ENCODE peak calls at places on chromosomes 6 and 20, in six cellular contexts. S is neuronal stem cell, J is IMR-90, V is H1, Q is trophoblast cell, B is mesendoderm. P is an unnamed sample.

GRCh38 chr6:24540197-24540596 is 45.4 kb downstream of the ALDH5A1 start:
- DNase-seq in V (no peak), Q (no peak), S (no peak), J (no peak), B (no peak), P (no peak)

GRCh38 chr6:39215640-39216158 is 13.6 kb downstream of the KCNK5 start:
- DNase-seq in S (no peak), J (no peak), B (no peak), V (no peak), Q (no peak), P (no peak)

GRCh38 chr6:4670824-4671409 is 105.3 kb upstream of the CDYL start:
- DNase-seq in B (no peak), S (no peak), Q (no peak), V (no peak), J (peak; percentile 22), P (peak; percentile 28)

GRCh38 chr6:150327117-150327774 is 41.6 kb upstream of the IYD start:
- DNase-seq in V (no peak), Q (no peak), B (no peak), J (no peak), S (no peak), P (no peak)

GRCh38 chr6:11403035-11403601 is 134.4 kb upstream of the TMEM170B start:
- DNase-seq in V (no peak), J (no peak), S (no peak), B (no peak), Q (no peak), P (no peak)

GRCh38 chr6:131636880-131637792 is at the start of gene ENPP3:
- DNase-seq in J (peak; percentile 13), B (no peak), S (no peak), Q (no peak), V (no peak), P (no peak)

GRCh38 chr6:157596886-157597285 is 215.9 kb downstream of the ZDHHC14 start:
- DNase-seq in S (no peak), Q (no peak), J (peak; percentile 79), B (no peak), V (no peak), P (peak; percentile 64)

GRCh38 chr6:30615958-30616810 is 859 bp downstream of the PPP1R10 start:
- DNase-seq in Q (peak; percentile 33), J (no peak), S (peak; percentile 31), V (no peak), B (peak; percentile 81), P (peak; percentile 52)

GRCh38 chr20:48530957-48531356 is 296.8 kb downstream of the PREX1 start:
- DNase-seq in S (no peak), B (no peak), V (no peak), Q (no peak), J (no peak), P (no peak)

GRCh38 chr20:51750037-51750769 is 18.0 kb downstream of the ATP9A start:
- DNase-seq in J (peak; percentile 94), B (peak; percentile 50), V (no peak), S (no peak), Q (peak; percentile 76), P (peak; percentile 89)

GRCh38 chr6:151847064-151847463 is 39.6 kb downstream of the ESR1 start:
- DNase-seq in S (peak; percentile 43), Q (peak; percentile 8), B (peak; percentile 70), J (peak; percentile 4), V (no peak), P (peak; percentile 13)

GRCh38 chr20:32336918-32337347 is 21.2 kb upstream of the ASXL1 start:
- DNase-seq in B (peak; percentile 54), S (no peak), J (peak; percentile 54), V (no peak), Q (peak; percentile 44), P (peak; percentile 71)

GRCh38 chr6:16322666-16323312 is 84.4 kb downstream of the GMPR start:
- DNase-seq in V (no peak), J (peak; percentile 99), S (no peak), B (peak; percentile 87), Q (peak; percentile 47), P (peak; percentile 97)

GRCh38 chr6:68727699-68728098 is 92.6 kb downstream of the ADGRB3 start:
- DNase-seq in Q (no peak), V (no peak), B (no peak), S (no peak), J (no peak), P (no peak)

GRCh38 chr6:149846321-149846720 is 17.8 kb downstream of the LRP11 start:
- DNase-seq in B (peak; percentile 21), V (no peak), S (no peak), Q (no peak), J (peak; percentile 95), P (peak; percentile 67)

GRCh38 chr6:67393356-67393755 is 1241.7 kb upstream of the ADGRB3 start:
- DNase-seq in V (no peak), S (no peak), Q (no peak), B (no peak), J (no peak), P (no peak)

GRCh38 chr6:3269412-3269975 is 10.7 kb downstream of the PSMG4 start:
- DNase-seq in S (no peak), Q (no peak), J (no peak), B (no peak), V (no peak), P (no peak)

GRCh38 chr6:13916230-13916944 is 8.4 kb upstream of the RNF182 start:
- DNase-seq in S (no peak), J (peak; percentile 42), Q (no peak), B (no peak), V (no peak), P (no peak)

GRCh38 chr6:168035098-168035660 is 37.7 kb downstream of the KIF25 start:
- DNase-seq in Q (peak; percentile 54), B (peak; percentile 59), V (peak; percentile 54), J (peak; percentile 78), S (no peak), P (peak; percentile 93)

GRCh38 chr6:35091353-35092083 is 49.6 kb downstream of the TCP11 start:
- DNase-seq in B (no peak), V (no peak), Q (no peak), S (no peak), J (peak; percentile 55), P (peak; percentile 7)

GRCh38 chr6:3911130-3911529 is 62.0 kb downstream of the FAM50B start:
- DNase-seq in Q (no peak), V (no peak), B (no peak), S (no peak), J (no peak), P (peak; percentile 3)

GRCh38 chr6:98343004-98343403 is 491.4 kb upstream of the POU3F2 start:
- DNase-seq in B (no peak), S (no peak), Q (no peak), V (no peak), J (no peak), P (no peak)

GRCh38 chr20:55488593-55488992 is 516.7 kb downstream of the CBLN4 start:
- DNase-seq in Q (no peak), V (no peak), J (no peak), B (no peak), S (no peak), P (no peak)

GRCh38 chr6:128017288-128017687 is 116.4 kb upstream of the THEMIS start:
- DNase-seq in B (no peak), V (no peak), J (no peak), Q (no peak), S (no peak), P (no peak)

GRCh38 chr6:163099621-163100171 is 314.8 kb upstream of the QKI start:
- DNase-seq in V (peak; percentile 61), S (no peak), J (no peak), Q (no peak), B (no peak), P (no peak)

GRCh38 chr6:163094881-163095280 is 319.6 kb upstream of the QKI start:
- DNase-seq in Q (no peak), S (no peak), V (no peak), J (no peak), B (no peak), P (no peak)

GRCh38 chr6:163095401-163095800 is 319.1 kb upstream of the QKI start:
- DNase-seq in V (no peak), S (no peak), Q (no peak), B (no peak), J (no peak), P (no peak)

GRCh38 chr6:163100259-163100658 is 314.3 kb upstream of the QKI start:
- DNase-seq in V (no peak), Q (no peak), J (no peak), B (no peak), S (no peak), P (no peak)

GRCh38 chr6:163098827-163099469 is 315.6 kb upstream of the QKI start:
- DNase-seq in B (no peak), V (no peak), Q (no peak), S (no peak), J (no peak), P (no peak)
- H3K18ac ChIP-seq in B (no peak overlapping the region), V (peak overlapping the region; percentile 34), Q (no peak overlapping the region), S (no peak overlapping the region), J (no peak overlapping the region), P (no peak overlapping the region)

DNA sequence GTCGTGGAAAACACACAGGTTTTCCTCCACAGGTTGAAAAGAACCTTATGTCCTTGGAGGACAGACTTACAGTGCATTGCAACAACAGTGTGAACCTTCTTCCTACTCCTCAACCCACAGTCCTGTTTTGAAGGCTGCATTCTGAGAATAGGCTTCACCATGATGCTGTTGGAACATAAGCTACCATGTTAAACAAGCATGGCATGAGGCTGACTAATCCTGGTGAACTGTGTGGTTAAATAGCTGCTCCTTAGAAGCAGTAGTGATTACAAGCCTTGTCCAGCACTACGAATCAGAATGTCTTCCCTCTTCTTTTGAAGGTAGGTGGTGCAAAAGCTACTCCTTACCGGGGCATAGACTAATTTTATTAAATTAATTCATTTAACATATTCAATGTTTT is 368.5 kb upstream of the EPHA7 start:
- DNase-seq in J (no peak), S (no peak), Q (no peak), B (peak; percentile 43), V (no peak), P (peak; percentile 54)
- H2BK5ac ChIP-seq in J (no peak overlapping the region), S (no peak overlapping the region), Q (no peak overlapping the region), B (no peak overlapping the region), V (peak overlapping the region; percentile 96), P (peak overlapping the region; percentile 71)

DNA sequence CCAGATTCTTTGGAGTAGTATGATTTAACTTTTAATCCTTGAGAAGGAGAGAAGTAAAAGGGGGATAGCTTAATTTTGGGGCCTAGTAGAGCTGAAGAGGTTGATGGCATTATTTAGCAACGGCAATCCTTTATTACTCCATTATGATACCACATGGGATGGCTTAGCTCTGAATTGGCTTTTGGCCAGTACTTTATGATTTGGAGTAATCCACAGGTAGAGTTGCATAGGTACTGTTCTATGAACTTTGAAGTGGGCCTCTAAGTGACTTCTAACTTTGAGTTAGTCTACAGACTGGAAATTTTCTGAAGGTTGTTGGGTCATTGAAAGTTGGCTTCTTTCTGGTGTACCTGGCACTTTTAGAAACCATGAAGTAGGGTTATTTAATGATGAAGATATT is 11.6 kb downstream of the YWHAB start:
- DNase-seq in J (no peak), Q (no peak), B (no peak), V (no peak), S (no peak), P (no peak)
- H3K36me3 ChIP-seq in J (peaks cover 12% of the 10 kb centered on the region), Q (peaks cover 8% of the 10 kb centered on the region), B (peaks cover 2% of the 10 kb centered on the region), V (peaks cover 6% of the 10 kb centered on the region), S (peaks cover 57% of the 10 kb centered on the region), P (peaks cover 9% of the 10 kb centered on the region)

DNA sequence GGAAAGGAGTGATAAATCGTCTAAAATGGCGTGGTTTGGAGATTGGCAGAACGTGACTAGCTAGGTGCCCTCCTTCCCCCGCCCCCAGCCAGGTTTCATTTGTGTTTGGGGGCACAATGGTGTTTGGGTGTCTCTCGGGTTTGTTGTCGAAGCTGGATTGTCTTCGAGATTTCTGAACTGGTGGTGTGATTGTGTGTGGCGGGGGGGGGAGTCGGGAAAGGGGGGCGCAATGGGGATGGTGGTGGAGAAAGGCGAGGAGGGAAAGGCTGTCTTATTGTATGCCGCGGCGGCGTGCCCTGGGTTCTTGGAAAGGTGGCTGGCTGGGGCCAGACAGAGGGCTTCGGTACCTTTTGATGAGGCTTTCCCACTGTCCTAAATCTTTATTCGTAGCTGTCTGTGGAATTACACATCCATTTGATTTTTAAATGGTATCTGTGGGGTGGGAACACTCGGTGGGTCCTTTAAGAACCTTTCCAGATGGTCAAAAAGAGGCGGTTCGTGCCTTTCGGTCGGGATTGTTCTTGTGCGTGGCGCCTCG is 991 bp downstream of the MARCKS start:
- DNase-seq in J (peak; percentile 29), B (peak; percentile 64), S (peak; percentile 51), Q (peak; percentile 29), V (no peak), P (peak; percentile 60)
- H3K18ac ChIP-seq in J (peak overlapping the region; percentile 97), B (peak overlapping the region; percentile 100), S (peak overlapping the region; percentile 81), Q (peak overlapping the region; percentile 99), V (peak overlapping the region; percentile 65), P (peak overlapping the region; percentile 89)